ENCODE peak calls at places on chromosomes 7 and 10, in five cellular contexts. G is HepG2, O is SK-N-SH, Q is GM12878, N is K562. V is an unnamed sample.

GRCh38 chr10:5514226-5514881 is 10.4 kb upstream of the CALML3 start:
- DNase-seq in Q (no peak), N (no peak), O (no peak), G (no peak), V (no peak)

GRCh38 chr10:68043030-68043429 is 32.1 kb downstream of the HERC4 start:
- DNase-seq in N (no peak), O (no peak), G (no peak), Q (no peak), V (no peak)

GRCh38 chr10:112214335-112214941 is 30.9 kb upstream of the GPAM start:
- DNase-seq in N (no peak), G (no peak), Q (no peak), O (peak; percentile 27), V (no peak)

GRCh38 chr7:82017334-82017943 is 247.6 kb upstream of the HGF start:
- DNase-seq in N (peak; percentile 1), O (peak; percentile 33), G (peak; percentile 9), Q (no peak), V (peak; percentile 24)

GRCh38 chr7:30755384-30756154 is 3.6 kb downstream of the INMT start:
- DNase-seq in N (no peak), G (no peak), O (peak; percentile 92), Q (no peak), V (no peak)

GRCh38 chr10:112565434-112566053 is 118.5 kb downstream of the VTI1A start:
- DNase-seq in N (peak; percentile 60), G (peak; percentile 79), O (peak; percentile 60), Q (no peak), V (peak; percentile 67)

GRCh38 chr7:157087646-157088045 is 51.1 kb upstream of the UBE3C start:
- DNase-seq in G (no peak), Q (no peak), O (no peak), N (no peak), V (no peak)

GRCh38 chr10:96466-96865 is 38.8 kb upstream of the ZMYND11 start:
- DNase-seq in N (no peak), Q (no peak), G (no peak), O (no peak), V (no peak)

GRCh38 chr10:75246506-75246905 is 10.7 kb upstream of the COMTD1 start:
- DNase-seq in N (no peak), G (no peak), Q (no peak), O (no peak), V (no peak)

GRCh38 chr10:119166564-119166963 is 1.1 kb upstream of the SFXN4 start:
- DNase-seq in N (peak; percentile 49), Q (no peak), O (no peak), G (no peak), V (no peak)

GRCh38 chr7:98085674-98086073 is 21.0 kb upstream of the LMTK2 start:
- DNase-seq in O (no peak), Q (no peak), N (no peak), G (no peak), V (no peak)

GRCh38 chr7:475951-476441 is 43.6 kb downstream of the PDGFA start:
- DNase-seq in N (no peak), G (no peak), O (no peak), Q (no peak), V (no peak)

GRCh38 chr10:27893320-27894014 is 105.4 kb downstream of the ODAD2 start:
- DNase-seq in Q (no peak), N (no peak), G (no peak), O (no peak), V (peak; percentile 84)

GRCh38 chr10:102988404-102989314 is 70.6 kb downstream of the CNNM2 start:
- DNase-seq in N (peak; percentile 94), O (no peak), G (peak; percentile 97), Q (no peak), V (no peak)

GRCh38 chr7:132752431-132752830 is 176.2 kb upstream of the PLXNA4 start:
- DNase-seq in Q (no peak), G (no peak), O (no peak), N (no peak), V (no peak)

GRCh38 chr10:61052469-61053205 is 108.7 kb upstream of the RHOBTB1 start:
- DNase-seq in G (no peak), N (no peak), O (no peak), Q (no peak), V (no peak)

GRCh38 chr10:127405221-127405620 is 143.9 kb upstream of the NPS start:
- DNase-seq in G (no peak), O (no peak), Q (no peak), N (no peak), V (no peak)

GRCh38 chr10:56586391-56586790 is 225.3 kb upstream of the ZWINT start:
- DNase-seq in Q (no peak), O (no peak), N (no peak), G (no peak), V (no peak)

GRCh38 chr10:123561145-123561448 is 105.1 kb upstream of the GPR26 start:
- DNase-seq in Q (no peak), O (no peak), N (no peak), G (no peak), V (no peak)

GRCh38 chr10:60974463-60975149 is 30.6 kb upstream of the RHOBTB1 start:
- DNase-seq in N (no peak), O (no peak), Q (no peak), G (no peak), V (no peak)

GRCh38 chr7:76220185-76221057 is 18.7 kb downstream of the SRRM3 start:
- DNase-seq in O (peak; percentile 81), G (peak; percentile 49), Q (no peak), N (peak; percentile 52), V (no peak)

GRCh38 chr7:145876376-145876775 is 240.2 kb upstream of the CNTNAP2 start:
- DNase-seq in O (no peak), Q (no peak), G (no peak), N (no peak), V (no peak)

GRCh38 chr10:76397210-76397881 is 965.9 kb downstream of the LRMDA start:
- DNase-seq in Q (no peak), G (no peak), O (no peak), N (no peak), V (no peak)

GRCh38 chr10:70602665-70603438 is at the start of gene PRF1:
- DNase-seq in O (no peak), Q (no peak), N (peak; percentile 65), G (peak; percentile 12), V (no peak)

DNA sequence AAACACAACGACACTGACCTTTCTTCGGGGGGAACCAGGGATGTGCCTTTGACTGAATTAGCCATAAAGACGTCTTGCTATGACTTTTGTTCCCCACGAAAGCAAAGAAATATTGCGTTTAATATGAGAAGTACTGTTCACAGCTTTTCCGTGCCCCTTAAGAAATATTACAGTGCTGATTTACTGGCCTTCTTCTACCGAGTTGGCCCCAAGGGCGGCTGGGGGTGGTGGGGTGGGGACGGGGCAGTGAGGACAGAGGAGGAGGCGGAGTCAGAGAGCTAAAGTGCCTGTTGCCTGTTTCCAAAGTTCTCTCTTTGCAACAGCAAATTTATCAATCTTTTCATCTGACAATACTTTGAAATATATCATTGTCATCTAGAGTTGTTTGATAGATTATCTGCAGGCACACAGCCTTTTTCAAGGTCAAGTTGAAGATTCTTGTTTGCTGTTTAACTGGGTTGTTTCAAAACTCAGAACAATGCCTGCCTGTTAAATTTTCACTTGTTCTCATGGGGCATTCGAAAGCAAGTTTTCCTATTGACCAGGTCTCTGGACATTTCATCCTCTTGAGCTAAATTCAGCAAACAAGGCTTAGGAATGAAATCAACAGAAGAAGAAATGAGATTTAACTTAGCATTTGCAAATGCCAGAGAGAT is 9.0 kb downstream of the PTF1A start:
- DNase-seq in Q (no peak), O (no peak), G (peak; percentile 69), N (no peak), V (no peak)
- TF ChIP-seq ZBTB33 in Q (no peak), O (no peak), G (no peak), N (no peak), V (no peak)

GRCh38 chr7:148856891-148857290 is 27.2 kb downstream of the EZH2 start:
- DNase-seq in G (no peak), N (no peak), Q (no peak), O (no peak), V (no peak)
- TF ChIP-seq ZBTB33 in G (no peak), N (no peak), Q (no peak), O (no peak), V (no peak)

GRCh38 chr7:142420554-142421362 is 162.9 kb upstream of the PRSS58 start:
- DNase-seq in Q (no peak), O (peak; percentile 38), N (peak; percentile 20), G (peak; percentile 3), V (peak; percentile 8)
- TF ChIP-seq ZBTB33 in Q (no peak), O (no peak), N (no peak), G (no peak), V (no peak)

DNA sequence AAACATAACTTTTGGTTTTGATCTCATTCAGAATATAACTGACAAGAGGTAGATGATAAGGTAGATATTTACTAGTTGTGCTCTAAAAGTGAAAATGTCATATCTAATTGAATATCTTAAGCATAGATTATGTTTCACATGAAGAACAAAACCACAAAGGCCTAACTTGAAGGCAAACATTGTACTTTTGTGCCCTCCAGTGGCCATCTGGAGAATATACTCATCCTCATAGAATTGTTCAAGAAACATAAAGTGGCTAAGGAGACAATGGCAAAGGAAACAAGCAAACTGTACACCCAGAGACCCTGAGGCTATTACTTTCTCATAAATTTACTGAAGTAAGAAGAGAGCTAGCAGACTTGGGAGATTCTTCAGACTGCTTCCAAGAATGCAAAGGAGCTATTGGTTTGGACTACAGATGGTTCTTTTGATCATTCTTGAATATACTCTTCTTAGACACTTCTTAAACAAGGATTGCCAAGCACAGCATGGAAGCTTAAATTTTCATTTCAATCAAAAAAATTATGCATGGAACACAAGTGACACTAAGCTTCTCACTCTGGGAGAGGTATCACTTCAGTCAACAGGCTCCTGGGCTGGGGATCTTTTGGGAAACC is 98.2 kb upstream of the DKK1 start:
- DNase-seq in Q (peak; percentile 32), N (peak; percentile 68), O (peak; percentile 32), G (peak; percentile 65), V (peak; percentile 60)
- TF ChIP-seq ZBTB33 in Q (no peak), N (no peak), O (no peak), G (no peak), V (no peak)

V was measured in HCT116.